ENCODE peak calls at places on chromosomes 6 and 20, in four cellular contexts. F is HCT116, O is PC-3, J is HepG2. H is an unnamed sample. For H3K36me3, the result is how much of the 10 kb centered on the place peaks cover.

GRCh38 chr6:73710470-73710869 is 14.5 kb downstream of the CD109 start:
- DNase-seq in F (peak), O (peak), J (peak), H (no peak)

GRCh38 chr6:40997256-40997957 is 41.6 kb downstream of the UNC5CL start:
- DNase-seq in F (peak), O (peak), J (peak), H (peak)

GRCh38 chr20:45354423-45355208 is 6.4 kb upstream of the SDC4 start:
- DNase-seq in F (no peak), O (no peak), J (no peak), H (no peak)

GRCh38 chr6:104527311-104527710 is 332.4 kb downstream of the HACE1 start:
- DNase-seq in F (no peak), O (no peak), J (no peak), H (no peak)

GRCh38 chr6:29943053-29943966 is 978 bp downstream of the HLA-A start:
- DNase-seq in F (no peak), O (no peak), J (no peak), H (peak)

GRCh38 chr6:127131275-127131674 is 12.8 kb downstream of the RSPO3 start:
- DNase-seq in F (no peak), O (no peak), J (no peak), H (no peak)

GRCh38 chr6:152338335-152339125 is 298.6 kb downstream of the SYNE1 start:
- DNase-seq in F (no peak), O (peak), J (peak), H (peak)

GRCh38 chr6:33960345-33961313 is 156.8 kb upstream of the MLN start:
- DNase-seq in F (no peak), O (peak), J (no peak), H (peak)

GRCh38 chr20:19433371-19434316 is 221.2 kb downstream of the SLC24A3 start:
- DNase-seq in F (no peak), O (no peak), J (no peak), H (no peak)

GRCh38 chr6:157813191-157813590 is 9.9 kb upstream of the SNX9 start:
- DNase-seq in F (no peak), O (no peak), J (no peak), H (no peak)

DNA sequence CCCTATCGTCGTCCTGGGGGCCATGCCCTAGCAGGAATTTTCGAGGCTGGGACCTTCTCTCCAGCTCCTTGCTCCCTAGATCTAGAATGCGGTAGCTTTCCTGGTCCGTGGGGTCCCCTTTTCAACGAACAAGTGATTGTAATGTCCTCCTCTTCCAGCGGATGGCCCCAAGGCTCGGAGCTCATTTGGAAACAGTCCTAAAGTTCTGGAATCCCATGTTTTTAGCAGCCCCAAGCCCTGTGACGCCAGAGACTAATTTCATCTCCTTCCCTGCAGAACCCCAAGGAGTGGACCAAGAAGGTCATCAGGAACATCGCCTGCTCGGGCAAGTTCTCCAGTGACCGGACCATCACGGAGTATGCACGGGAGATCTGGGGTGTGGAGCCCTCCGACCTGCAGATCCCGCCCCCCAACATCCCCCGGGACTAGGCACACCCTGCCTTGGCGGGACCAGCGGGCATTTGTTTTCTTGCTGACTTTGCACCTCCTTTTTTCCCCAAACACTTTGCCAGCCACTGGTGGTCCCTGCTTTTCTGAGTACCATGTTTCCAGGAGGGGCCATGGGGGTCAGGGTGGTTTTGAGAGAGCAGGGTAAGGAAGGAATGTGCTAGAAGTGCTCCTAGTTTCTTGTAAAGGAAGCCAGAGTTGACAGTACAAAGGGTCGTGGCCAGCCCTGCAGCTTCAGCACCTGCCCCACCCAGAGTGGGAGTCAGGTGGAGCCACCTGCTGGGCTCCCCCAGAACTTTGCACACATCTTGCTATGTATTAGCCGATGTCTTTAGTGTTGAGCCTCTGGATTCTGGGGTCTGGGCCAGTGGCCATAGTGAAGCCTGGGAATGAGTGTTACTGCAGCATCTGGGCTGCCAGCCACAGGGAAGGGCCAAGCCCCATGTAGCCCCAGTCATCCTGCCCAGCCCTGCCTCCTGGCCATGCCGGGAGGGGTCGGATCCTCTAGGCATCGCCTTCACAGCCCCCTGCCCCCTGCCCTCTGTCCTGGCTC is 48.5 kb downstream of the PYGB start:
- DNase-seq in F (no peak), O (peak), J (peak), H (peak)
- TF ChIP-seq CTCF in F (peak), O (peak), J (peak), H (peak)

GRCh38 chr6:4185419-4185818 is 50.0 kb upstream of the ECI2 start:
- DNase-seq in F (no peak), O (no peak), J (no peak), H (no peak)
- H3K9ac ChIP-seq in F (no peak), O (no peak), J (no peak), H (no peak)

DNA sequence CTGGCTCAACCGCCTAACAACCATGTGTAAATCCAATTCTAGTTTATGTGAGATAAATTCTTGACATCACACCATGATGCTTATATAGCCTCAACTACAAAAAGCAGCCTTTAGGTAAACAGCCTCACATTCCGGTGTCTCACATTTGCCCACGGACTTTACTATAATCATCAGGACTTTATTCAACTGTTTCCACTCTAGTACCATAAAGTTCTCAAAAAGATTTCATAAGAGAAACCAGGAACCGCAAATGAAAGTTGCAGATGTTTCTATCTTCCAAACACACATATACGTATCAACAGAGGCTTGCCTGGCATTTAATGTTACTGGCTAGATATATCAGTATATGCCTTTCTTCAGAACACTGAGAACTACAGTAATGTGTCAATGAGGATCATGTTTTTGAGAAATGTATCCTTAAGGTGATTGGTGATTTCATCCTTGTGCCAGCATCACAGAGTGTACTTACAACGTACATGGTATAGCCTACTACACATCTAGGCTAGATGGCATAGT is 80.0 kb downstream of the EPB41L2 start:
- DNase-seq in F (no peak), O (no peak), J (no peak), H (no peak)
- H3K36me3 ChIP-seq in F (under half), O (under half), J (under half), H (under half)

GRCh38 chr20:2872304-2873009 is 824 bp upstream of the PTPRA start:
- DNase-seq in F (no peak), O (peak), J (peak), H (peak)
- TF ChIP-seq CTCF in F (no peak), O (peak), J (peak), H (peak)

DNA sequence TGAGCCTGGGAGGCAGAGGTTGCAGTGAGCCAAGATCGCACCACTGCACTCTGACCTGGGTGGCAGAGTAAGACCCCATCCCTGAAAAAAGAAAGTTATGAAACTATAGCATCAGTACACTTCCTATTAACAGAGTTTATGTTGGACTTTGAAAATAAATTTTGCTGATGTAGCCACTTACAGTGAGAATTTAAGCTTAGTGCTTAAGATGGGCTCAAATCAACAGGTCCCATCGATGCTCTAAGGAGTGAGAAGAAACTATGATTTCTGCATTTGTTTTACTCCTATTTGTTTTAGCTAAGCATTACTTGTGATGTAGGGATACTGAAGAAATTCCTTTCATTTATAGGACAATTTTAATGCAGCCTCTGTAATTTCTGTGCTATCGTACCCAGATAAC is 93.3 kb upstream of the CLDN20 start:
- DNase-seq in F (no peak), O (no peak), J (no peak), H (no peak)
- H3K9ac ChIP-seq in F (no peak), O (no peak), J (no peak), H (no peak)

GRCh38 chr20:59456342-59457132 is 147.8 kb upstream of the PHACTR3 start:
- DNase-seq in F (no peak), O (no peak), J (no peak), H (no peak)

GRCh38 chr20:59460352-59460751 is 144.0 kb upstream of the PHACTR3 start:
- DNase-seq in F (no peak), O (no peak), J (no peak), H (no peak)

GRCh38 chr20:59458645-59459044 is 145.7 kb upstream of the PHACTR3 start:
- DNase-seq in F (no peak), O (no peak), J (no peak), H (no peak)

GRCh38 chr20:59462249-59462648 is 142.1 kb upstream of the PHACTR3 start:
- DNase-seq in F (no peak), O (no peak), J (no peak), H (no peak)

GRCh38 chr20:59459586-59459985 is 144.8 kb upstream of the PHACTR3 start:
- DNase-seq in F (no peak), O (no peak), J (no peak), H (no peak)
- H3K36me3 ChIP-seq in F (under half), O (under half), J (under half), H (under half)

H was measured in endodermal cell.